ENCODE peak calls at places on chromosome 20, in eight cellular contexts. One of them, this sample, is unnamed.

GRCh38 chr20:25321262-25321831 is 69.3 kb downstream of the ABHD12 start:
- DNase-seq in left ventricle myocardium inferior: no peak
- DNase-seq in lower lobe of right lung: no peak
- DNase-seq in HFFc6: no peak
- DNase-seq in mesothelial cell of epicardium: peak; percentile 9
- DNase-seq in pancreas: peak; percentile 4
- DNase-seq in lower leg skin: peak; percentile 75
- DNase-seq in GM20000: no peak
- DNase-seq in this sample: no peak

GRCh38 chr20:5559937-5560336 is 190.3 kb upstream of the SHLD1 start:
- DNase-seq in GM20000: no peak
- DNase-seq in pancreas: no peak
- DNase-seq in lower leg skin: no peak
- DNase-seq in HFFc6: no peak
- DNase-seq in lower lobe of right lung: no peak
- DNase-seq in left ventricle myocardium inferior: no peak
- DNase-seq in mesothelial cell of epicardium: no peak
- DNase-seq in this sample: no peak

GRCh38 chr20:61280217-61280980 is 28.3 kb downstream of the CDH4 start:
- DNase-seq in left ventricle myocardium inferior: no peak
- DNase-seq in lower leg skin: no peak
- DNase-seq in HFFc6: no peak
- DNase-seq in mesothelial cell of epicardium: no peak
- DNase-seq in GM20000: no peak
- DNase-seq in lower lobe of right lung: no peak
- DNase-seq in pancreas: no peak
- DNase-seq in this sample: no peak

GRCh38 chr20:50295762-50296449 is 105.3 kb downstream of the CEBPB start:
- DNase-seq in lower lobe of right lung: no peak
- DNase-seq in HFFc6: no peak
- DNase-seq in GM20000: no peak
- DNase-seq in pancreas: no peak
- DNase-seq in left ventricle myocardium inferior: no peak
- DNase-seq in lower leg skin: no peak
- DNase-seq in mesothelial cell of epicardium: no peak
- DNase-seq in this sample: no peak

GRCh38 chr20:44532981-44533331 is 11.1 kb upstream of the SERINC3 start:
- DNase-seq in lower lobe of right lung: no peak
- DNase-seq in HFFc6: peak; percentile 58
- DNase-seq in left ventricle myocardium inferior: no peak
- DNase-seq in GM20000: no peak
- DNase-seq in mesothelial cell of epicardium: no peak
- DNase-seq in lower leg skin: no peak
- DNase-seq in pancreas: no peak
- DNase-seq in this sample: no peak

GRCh38 chr20:45890997-45891983 is at the start of the genes CTSA and NEURL2:
- DNase-seq in mesothelial cell of epicardium: peak; percentile 80
- DNase-seq in lower lobe of right lung: peak; percentile 95
- DNase-seq in left ventricle myocardium inferior: peak; percentile 96
- DNase-seq in GM20000: peak; percentile 98
- DNase-seq in pancreas: peak; percentile 90
- DNase-seq in lower leg skin: peak; percentile 99
- DNase-seq in HFFc6: peak; percentile 85
- DNase-seq in this sample: peak; percentile 95

GRCh38 chr20:45189861-45190260 is 15.2 kb downstream of the PI3 start:
- DNase-seq in GM20000: no peak
- DNase-seq in pancreas: no peak
- DNase-seq in mesothelial cell of epicardium: no peak
- DNase-seq in lower lobe of right lung: no peak
- DNase-seq in HFFc6: no peak
- DNase-seq in left ventricle myocardium inferior: no peak
- DNase-seq in lower leg skin: no peak
- DNase-seq in this sample: no peak

GRCh38 chr20:13322621-13323020 is 101.5 kb downstream of the ISM1 start:
- DNase-seq in HFFc6: no peak
- DNase-seq in pancreas: no peak
- DNase-seq in GM20000: no peak
- DNase-seq in lower leg skin: no peak
- DNase-seq in lower lobe of right lung: no peak
- DNase-seq in mesothelial cell of epicardium: no peak
- DNase-seq in left ventricle myocardium inferior: no peak
- DNase-seq in this sample: no peak

GRCh38 chr20:25461281-25461650 is 53.8 kb downstream of the GINS1 start:
- DNase-seq in left ventricle myocardium inferior: no peak
- DNase-seq in mesothelial cell of epicardium: no peak
- DNase-seq in pancreas: no peak
- DNase-seq in lower leg skin: peak; percentile 57
- DNase-seq in HFFc6: no peak
- DNase-seq in GM20000: no peak
- DNase-seq in lower lobe of right lung: no peak
- DNase-seq in this sample: no peak

GRCh38 chr20:45911486-45912343 is at the start of gene PLTP:
- DNase-seq in lower lobe of right lung: peak; percentile 66
- DNase-seq in mesothelial cell of epicardium: peak; percentile 75
- DNase-seq in pancreas: peak; percentile 70
- DNase-seq in GM20000: peak; percentile 38
- DNase-seq in lower leg skin: peak; percentile 94
- DNase-seq in HFFc6: peak; percentile 32
- DNase-seq in left ventricle myocardium inferior: peak; percentile 82
- DNase-seq in this sample: no peak

GRCh38 chr20:32215729-32216128 is 8.0 kb downstream of the POFUT1 start:
- DNase-seq in lower leg skin: no peak
- DNase-seq in GM20000: no peak
- DNase-seq in mesothelial cell of epicardium: no peak
- DNase-seq in lower lobe of right lung: no peak
- DNase-seq in left ventricle myocardium inferior: no peak
- DNase-seq in HFFc6: no peak
- DNase-seq in pancreas: no peak
- DNase-seq in this sample: no peak

GRCh38 chr20:9889270-9889981 is 50.5 kb upstream of the PAK5 start:
- DNase-seq in lower lobe of right lung: no peak
- DNase-seq in HFFc6: no peak
- DNase-seq in pancreas: no peak
- DNase-seq in GM20000: peak; percentile 11
- DNase-seq in left ventricle myocardium inferior: no peak
- DNase-seq in lower leg skin: no peak
- DNase-seq in mesothelial cell of epicardium: no peak
- DNase-seq in this sample: no peak

GRCh38 chr20:9884061-9884460 is 45.2 kb upstream of the PAK5 start:
- DNase-seq in pancreas: no peak
- DNase-seq in lower lobe of right lung: no peak
- DNase-seq in HFFc6: no peak
- DNase-seq in mesothelial cell of epicardium: no peak
- DNase-seq in GM20000: no peak
- DNase-seq in lower leg skin: no peak
- DNase-seq in left ventricle myocardium inferior: no peak
- DNase-seq in this sample: no peak

GRCh38 chr20:9886227-9886626 is 47.4 kb upstream of the PAK5 start:
- DNase-seq in lower leg skin: no peak
- DNase-seq in lower lobe of right lung: no peak
- DNase-seq in mesothelial cell of epicardium: no peak
- DNase-seq in pancreas: no peak
- DNase-seq in GM20000: no peak
- DNase-seq in HFFc6: no peak
- DNase-seq in left ventricle myocardium inferior: no peak
- DNase-seq in this sample: no peak

GRCh38 chr20:9884666-9885065 is 45.8 kb upstream of the PAK5 start:
- DNase-seq in pancreas: no peak
- DNase-seq in GM20000: no peak
- DNase-seq in HFFc6: no peak
- DNase-seq in lower lobe of right lung: no peak
- DNase-seq in mesothelial cell of epicardium: no peak
- DNase-seq in left ventricle myocardium inferior: no peak
- DNase-seq in lower leg skin: no peak
- DNase-seq in this sample: no peak
- TF ChIP-seq CTCF in pancreas: no peak
- TF ChIP-seq CTCF in GM20000: no peak
- TF ChIP-seq CTCF in HFFc6: no peak
- TF ChIP-seq CTCF in lower lobe of right lung: no peak
- TF ChIP-seq CTCF in mesothelial cell of epicardium: no peak
- TF ChIP-seq CTCF in left ventricle myocardium inferior: no peak
- TF ChIP-seq CTCF in lower leg skin: no peak
- TF ChIP-seq CTCF in this sample: no peak

DNA sequence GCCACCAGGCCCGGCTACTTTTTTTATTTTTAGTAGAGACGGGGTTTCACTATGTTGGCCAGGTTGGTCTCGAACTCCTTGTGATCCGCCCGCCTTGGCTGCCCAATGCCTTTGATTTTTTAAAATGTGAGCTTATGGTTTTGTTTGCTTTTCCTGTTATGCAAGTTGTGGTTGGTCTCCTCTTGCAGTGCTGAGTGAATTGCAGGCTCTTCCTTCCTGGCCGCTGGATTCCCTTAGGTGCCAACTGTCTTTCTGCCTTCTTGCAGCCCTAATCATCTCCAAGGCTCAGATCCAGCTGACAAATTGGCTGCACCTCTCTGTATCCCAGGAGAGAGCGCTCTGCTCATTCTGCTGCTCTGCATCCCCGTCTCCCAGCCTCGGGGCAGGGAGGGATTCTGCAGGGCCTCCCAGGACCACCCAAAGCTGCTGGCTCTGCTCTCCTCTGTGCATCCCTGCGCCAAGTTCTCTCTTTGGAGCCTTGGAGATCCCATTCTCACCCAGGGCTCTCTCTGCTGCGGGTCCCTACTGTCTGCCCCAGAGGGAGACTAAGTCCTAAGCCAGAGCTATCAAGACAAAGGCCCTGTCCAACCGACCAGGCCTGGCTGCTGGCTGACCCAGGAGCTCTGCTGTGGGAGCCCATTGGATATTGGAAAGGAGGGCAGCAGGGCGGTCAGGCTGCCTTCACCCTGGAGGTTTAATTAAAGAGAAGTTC is 14.1 kb upstream of the EMILIN3 start:
- DNase-seq in lower lobe of right lung: no peak
- DNase-seq in HFFc6: no peak
- DNase-seq in left ventricle myocardium inferior: no peak
- DNase-seq in GM20000: no peak
- DNase-seq in pancreas: no peak
- DNase-seq in lower leg skin: no peak
- DNase-seq in mesothelial cell of epicardium: no peak
- DNase-seq in this sample: no peak
- TF ChIP-seq CTCF in lower lobe of right lung: no peak
- TF ChIP-seq CTCF in HFFc6: no peak
- TF ChIP-seq CTCF in left ventricle myocardium inferior: no peak
- TF ChIP-seq CTCF in GM20000: no peak
- TF ChIP-seq CTCF in pancreas: no peak
- TF ChIP-seq CTCF in lower leg skin: no peak
- TF ChIP-seq CTCF in mesothelial cell of epicardium: no peak
- TF ChIP-seq CTCF in this sample: no peak

GRCh38 chr20:56945057-56945456 is 316.0 kb downstream of the TFAP2C start:
- DNase-seq in pancreas: peak; percentile 37
- DNase-seq in lower leg skin: no peak
- DNase-seq in mesothelial cell of epicardium: no peak
- DNase-seq in left ventricle myocardium inferior: no peak
- DNase-seq in GM20000: no peak
- DNase-seq in lower lobe of right lung: no peak
- DNase-seq in HFFc6: no peak
- DNase-seq in this sample: no peak
- TF ChIP-seq CTCF in pancreas: no peak
- TF ChIP-seq CTCF in lower leg skin: no peak
- TF ChIP-seq CTCF in mesothelial cell of epicardium: no peak
- TF ChIP-seq CTCF in left ventricle myocardium inferior: no peak
- TF ChIP-seq CTCF in GM20000: no peak
- TF ChIP-seq CTCF in lower lobe of right lung: no peak
- TF ChIP-seq CTCF in HFFc6: no peak
- TF ChIP-seq CTCF in this sample: no peak

DNA sequence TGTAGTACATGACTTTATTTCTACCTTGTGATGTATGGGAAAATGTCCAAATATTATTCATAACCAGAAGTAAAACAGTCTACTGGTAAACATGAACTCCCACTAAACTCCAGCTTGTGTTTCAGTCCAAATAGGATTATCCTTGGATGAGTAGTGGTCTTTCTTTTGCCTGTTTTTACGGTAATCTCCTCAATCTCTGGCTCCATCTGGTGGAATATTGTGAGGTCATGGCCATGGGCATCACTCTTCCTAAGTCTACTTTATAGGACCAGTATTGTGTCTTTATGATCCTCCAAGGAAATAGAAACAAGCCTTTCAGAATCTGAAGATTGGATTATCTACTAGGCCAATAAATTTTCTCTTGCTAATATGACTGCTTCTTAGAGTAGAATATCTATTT is 505.0 kb downstream of the BMP2 start:
- DNase-seq in HFFc6: no peak
- DNase-seq in pancreas: no peak
- DNase-seq in GM20000: no peak
- DNase-seq in left ventricle myocardium inferior: no peak
- DNase-seq in mesothelial cell of epicardium: no peak
- DNase-seq in lower leg skin: no peak
- DNase-seq in lower lobe of right lung: no peak
- DNase-seq in this sample: no peak
- TF ChIP-seq CTCF in HFFc6: no peak
- TF ChIP-seq CTCF in pancreas: no peak
- TF ChIP-seq CTCF in GM20000: no peak
- TF ChIP-seq CTCF in left ventricle myocardium inferior: peak; percentile 50
- TF ChIP-seq CTCF in mesothelial cell of epicardium: no peak
- TF ChIP-seq CTCF in lower leg skin: no peak
- TF ChIP-seq CTCF in lower lobe of right lung: no peak
- TF ChIP-seq CTCF in this sample: no peak

GRCh38 chr20:651713-652610 is 1.0 kb downstream of the SRXN1 start:
- DNase-seq in lower lobe of right lung: no peak
- DNase-seq in left ventricle myocardium inferior: no peak
- DNase-seq in HFFc6: no peak
- DNase-seq in pancreas: no peak
- DNase-seq in lower leg skin: no peak
- DNase-seq in GM20000: peak; percentile 48
- DNase-seq in mesothelial cell of epicardium: no peak
- DNase-seq in this sample: no peak
- TF ChIP-seq CTCF in lower lobe of right lung: no peak
- TF ChIP-seq CTCF in left ventricle myocardium inferior: peak; percentile 14
- TF ChIP-seq CTCF in HFFc6: no peak
- TF ChIP-seq CTCF in pancreas: no peak
- TF ChIP-seq CTCF in lower leg skin: no peak
- TF ChIP-seq CTCF in GM20000: no peak
- TF ChIP-seq CTCF in mesothelial cell of epicardium: no peak
- TF ChIP-seq CTCF in this sample: no peak

GRCh38 chr20:59002874-59003399 is 4.1 kb downstream of the CTSZ start:
- DNase-seq in lower lobe of right lung: no peak
- DNase-seq in mesothelial cell of epicardium: no peak
- DNase-seq in GM20000: no peak
- DNase-seq in left ventricle myocardium inferior: no peak
- DNase-seq in pancreas: no peak
- DNase-seq in lower leg skin: no peak
- DNase-seq in HFFc6: no peak
- DNase-seq in this sample: no peak
- TF ChIP-seq CTCF in lower lobe of right lung: no peak
- TF ChIP-seq CTCF in mesothelial cell of epicardium: no peak
- TF ChIP-seq CTCF in GM20000: no peak
- TF ChIP-seq CTCF in left ventricle myocardium inferior: no peak
- TF ChIP-seq CTCF in pancreas: no peak
- TF ChIP-seq CTCF in lower leg skin: no peak
- TF ChIP-seq CTCF in HFFc6: no peak
- TF ChIP-seq CTCF in this sample: no peak

GRCh38 chr20:43190332-43190953 is 737 bp upstream of the PTPRT start:
- DNase-seq in lower leg skin: no peak
- DNase-seq in GM20000: no peak
- DNase-seq in left ventricle myocardium inferior: no peak
- DNase-seq in lower lobe of right lung: no peak
- DNase-seq in HFFc6: no peak
- DNase-seq in mesothelial cell of epicardium: no peak
- DNase-seq in pancreas: no peak
- DNase-seq in this sample: no peak
- TF ChIP-seq CTCF in lower leg skin: no peak
- TF ChIP-seq CTCF in GM20000: no peak
- TF ChIP-seq CTCF in left ventricle myocardium inferior: no peak
- TF ChIP-seq CTCF in lower lobe of right lung: no peak
- TF ChIP-seq CTCF in HFFc6: no peak
- TF ChIP-seq CTCF in mesothelial cell of epicardium: no peak
- TF ChIP-seq CTCF in pancreas: no peak
- TF ChIP-seq CTCF in this sample: no peak

GRCh38 chr20:63498950-63499332 is at the start of gene EEF1A2:
- DNase-seq in lower lobe of right lung: no peak
- DNase-seq in pancreas: no peak
- DNase-seq in left ventricle myocardium inferior: peak; percentile 57
- DNase-seq in GM20000: peak; percentile 76
- DNase-seq in lower leg skin: no peak
- DNase-seq in mesothelial cell of epicardium: no peak
- DNase-seq in HFFc6: no peak
- DNase-seq in this sample: no peak
- TF ChIP-seq CTCF in lower lobe of right lung: no peak
- TF ChIP-seq CTCF in pancreas: no peak
- TF ChIP-seq CTCF in left ventricle myocardium inferior: peak; percentile 48
- TF ChIP-seq CTCF in GM20000: peak; percentile 22
- TF ChIP-seq CTCF in lower leg skin: no peak
- TF ChIP-seq CTCF in mesothelial cell of epicardium: no peak
- TF ChIP-seq CTCF in HFFc6: peak; percentile 13
- TF ChIP-seq CTCF in this sample: no peak